ENCODE peak calls at places on chromosome 7, in five cellular contexts. H is CD8-positive, alpha-beta T cell; X is adrenal gland; Z is kidney; N is GM13977. K is an unnamed sample.
A peak's percentile ranks its signal among the peaks of the same experiment; 100 is the strongest.

GRCh38 chr7:91434821-91435220 is 170.6 kb downstream of the FZD1 start:
- DNase-seq in X (no peak), Z (no peak), N (no peak), H (no peak), K (no peak)

GRCh38 chr7:127905491-127906330 is 125.5 kb downstream of the LRRC4 start:
- DNase-seq in H (no peak), X (no peak), N (no peak), Z (no peak), K (no peak)

GRCh38 chr7:66859794-66860645 is 61.0 kb upstream of the TMEM248 start:
- DNase-seq in Z (no peak), X (no peak), N (no peak), H (no peak), K (no peak)

GRCh38 chr7:43135129-43135528 is 22.7 kb downstream of the HECW1 start:
- DNase-seq in N (no peak), H (no peak), Z (no peak), X (no peak), K (no peak)

GRCh38 chr7:132402096-132402495 is 174.2 kb downstream of the PLXNA4 start:
- DNase-seq in Z (no peak), H (no peak), N (no peak), X (no peak), K (no peak)

GRCh38 chr7:54985405-54986360 is 33.1 kb upstream of the EGFR start:
- DNase-seq in N (no peak), H (no peak), Z (no peak), X (no peak), K (no peak)

GRCh38 chr7:36719233-36719632 is 5.1 kb downstream of the AOAH start:
- DNase-seq in N (no peak), X (no peak), H (no peak), Z (no peak), K (no peak)

GRCh38 chr7:73774923-73775322 is 4.9 kb upstream of the CLDN3 start:
- DNase-seq in X (no peak), N (no peak), Z (no peak), H (no peak), K (no peak)

GRCh38 chr7:126443951-126444350 is 808.8 kb downstream of the GRM8 start:
- DNase-seq in X (no peak), Z (no peak), H (no peak), N (no peak), K (no peak)

GRCh38 chr7:107884419-107884818 is 6.6 kb upstream of the DLD start:
- DNase-seq in H (no peak), Z (no peak), N (no peak), X (no peak), K (no peak)

GRCh38 chr7:18610331-18610948 is 114.9 kb downstream of the HDAC9 start:
- DNase-seq in H (no peak), Z (no peak), N (peak; percentile 6), X (no peak), K (peak; percentile 7)

GRCh38 chr7:30169585-30169978 is 34.8 kb downstream of the MTURN start:
- DNase-seq in N (no peak), Z (no peak), H (no peak), X (no peak), K (no peak)

GRCh38 chr7:144057954-144058353 is 9.2 kb downstream of the OR2A5 start:
- DNase-seq in N (no peak), Z (no peak), H (no peak), X (peak; percentile 33), K (no peak)

GRCh38 chr7:83161851-83162401 is 758 bp downstream of the PCLO start:
- DNase-seq in X (no peak), Z (no peak), N (no peak), H (no peak), K (peak; percentile 8)

GRCh38 chr7:113806633-113807327 is 112.0 kb downstream of the PPP1R3A start:
- DNase-seq in X (no peak), Z (no peak), N (no peak), H (no peak), K (no peak)

GRCh38 chr7:107151538-107151937 is 17.3 kb upstream of the HBP1 start:
- DNase-seq in X (no peak), H (no peak), N (no peak), Z (no peak), K (no peak)

GRCh38 chr7:24580283-24580946 is 7.2 kb downstream of the PALS2 start:
- DNase-seq in H (no peak), Z (no peak), N (no peak), X (no peak), K (no peak)

GRCh38 chr7:64890761-64891666 is 12.1 kb upstream of the ZNF273 start:
- DNase-seq in N (no peak), H (no peak), Z (no peak), X (no peak), K (no peak)

GRCh38 chr7:43647314-43647691 is 64.4 kb downstream of the STK17A start:
- DNase-seq in X (no peak), N (no peak), Z (no peak), H (no peak), K (no peak)

GRCh38 chr7:157890921-157891401 is 554.2 kb downstream of the DNAJB6 start:
- DNase-seq in H (no peak), Z (no peak), X (no peak), N (no peak), K (no peak)

GRCh38 chr7:145169908-145170307 is 334.1 kb upstream of the TPK1 start:
- DNase-seq in H (no peak), X (no peak), N (no peak), Z (no peak), K (no peak)

GRCh38 chr7:37344886-37345579 is 103.6 kb downstream of the ELMO1 start:
- DNase-seq in H (no peak), Z (no peak), N (no peak), X (no peak), K (peak; percentile 28)

GRCh38 chr7:47833211-47833610 is 115.1 kb downstream of the PKD1L1 start:
- DNase-seq in H (no peak), N (no peak), Z (no peak), X (no peak), K (no peak)

GRCh38 chr7:44965441-44965903 is 13.3 kb downstream of the MYO1G start:
- DNase-seq in Z (peak; percentile 65), N (no peak), H (no peak), X (no peak), K (no peak)

GRCh38 chr7:44963526-44964290 is 15.1 kb downstream of the MYO1G start:
- DNase-seq in Z (no peak), N (no peak), X (no peak), H (no peak), K (peak; percentile 29)

GRCh38 chr7:44964831-44965440 is 13.9 kb downstream of the MYO1G start:
- DNase-seq in Z (peak; percentile 67), N (no peak), X (no peak), H (no peak), K (peak; percentile 25)

GRCh38 chr7:44965937-44966730 is 12.7 kb downstream of the MYO1G start:
- DNase-seq in Z (peak; percentile 60), N (no peak), H (no peak), X (no peak), K (peak; percentile 17)

GRCh38 chr7:44964384-44964830 is 14.4 kb downstream of the MYO1G start:
- DNase-seq in N (no peak), Z (no peak), H (no peak), X (no peak), K (peak; percentile 55)
- TF ChIP-seq CTCF in N (peak; percentile 24), Z (no peak), H (no peak), X (peak; percentile 8), K (no peak)

GRCh38 chr7:146654048-146654447 is 537.4 kb downstream of the CNTNAP2 start:
- DNase-seq in X (no peak), H (no peak), Z (no peak), N (no peak), K (no peak)

GRCh38 chr7:146656988-146657387 is 540.4 kb downstream of the CNTNAP2 start:
- DNase-seq in X (no peak), H (no peak), Z (no peak), N (no peak), K (no peak)

GRCh38 chr7:146655928-146656797 is 539.6 kb downstream of the CNTNAP2 start:
- DNase-seq in N (no peak), Z (no peak), X (no peak), H (no peak), K (no peak)

GRCh38 chr7:146647444-146647843 is 530.8 kb downstream of the CNTNAP2 start:
- DNase-seq in Z (no peak), X (no peak), N (no peak), H (no peak), K (no peak)

DNA sequence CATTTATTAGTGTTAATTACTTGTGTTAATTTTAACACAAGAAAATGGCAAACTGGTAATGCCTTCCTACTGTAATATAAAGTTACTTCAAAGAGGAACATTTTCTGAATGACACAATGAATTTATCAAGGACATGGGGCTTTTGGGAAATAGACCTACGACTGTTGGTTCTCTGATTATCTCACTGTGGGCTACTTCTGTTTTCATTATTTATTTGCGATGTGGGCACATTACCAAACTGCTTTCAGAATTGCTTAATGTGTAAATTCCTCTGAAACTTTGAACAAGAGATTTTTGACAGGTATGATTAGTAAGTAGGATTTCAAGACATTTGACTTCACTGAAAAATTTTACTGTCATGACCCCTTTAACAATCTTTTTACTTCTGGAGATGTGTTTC is 535.6 kb downstream of the CNTNAP2 start:
- DNase-seq in H (no peak), N (no peak), X (no peak), Z (no peak), K (no peak)
- TF ChIP-seq CTCF in H (no peak), N (no peak), X (no peak), Z (no peak), K (no peak)

GRCh38 chr7:130818056-130818455 is 84.0 kb upstream of the KLF14 start:
- DNase-seq in Z (no peak), H (no peak), X (no peak), N (no peak), K (no peak)

GRCh38 chr7:130814753-130815152 is 80.7 kb upstream of the KLF14 start:
- DNase-seq in X (no peak), Z (no peak), H (no peak), N (no peak), K (no peak)
- TF ChIP-seq CTCF in X (peak; percentile 21), Z (peak; percentile 15), H (peak; percentile 28), N (peak; percentile 37), K (no peak)

DNA sequence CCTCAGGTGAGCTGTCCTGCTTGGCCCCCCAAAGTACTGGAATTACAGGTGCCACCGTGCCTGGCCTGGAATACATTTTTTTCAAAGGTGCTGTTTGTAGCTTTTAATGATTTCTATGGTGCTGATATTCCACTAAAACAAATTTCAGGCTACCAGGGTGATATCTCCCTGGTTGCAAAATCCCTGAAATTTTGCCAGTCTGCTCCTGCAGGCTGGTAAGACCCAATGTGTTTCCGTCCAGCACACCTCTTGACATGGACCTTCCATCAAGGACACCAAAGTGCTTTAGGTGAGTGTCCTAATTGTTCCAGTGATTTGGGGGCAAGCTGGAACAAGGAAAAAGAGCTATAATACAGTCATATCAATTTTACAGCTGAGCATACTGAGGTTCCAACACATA is 69.8 kb upstream of the KMT2C start:
- DNase-seq in N (no peak), X (no peak), H (no peak), Z (peak; percentile 18), K (no peak)
- TF ChIP-seq CTCF in N (no peak), X (no peak), H (no peak), Z (no peak), K (no peak)

GRCh38 chr7:28840515-28841125 is 117.5 kb downstream of the TRIL start:
- DNase-seq in N (peak; percentile 52), Z (no peak), X (no peak), H (no peak), K (peak; percentile 53)
- TF ChIP-seq CTCF in N (peak; percentile 31), Z (peak; percentile 17), X (peak; percentile 18), H (no peak), K (peak; percentile 2)